ENCODE peak calls at places on chromosomes 6 and 20, in nine cellular contexts. One of them, this sample, is unnamed. For H3K4me1, the result is how much of the 10 kb centered on the place peaks cover.

GRCh38 chr6:139981066-139981624 is 606.7 kb upstream of the CITED2 start:
- DNase-seq in uterus: no peak
- DNase-seq in transverse colon: no peak
- DNase-seq in HCT116: no peak
- DNase-seq in tibial nerve: no peak
- DNase-seq in K562: no peak
- DNase-seq in GM12878: no peak
- DNase-seq in ovary: no peak
- DNase-seq in spleen: no peak
- DNase-seq in this sample: no peak

GRCh38 chr6:167934426-167934864 is 63.0 kb upstream of the KIF25 start:
- DNase-seq in tibial nerve: no peak
- DNase-seq in HCT116: no peak
- DNase-seq in spleen: no peak
- DNase-seq in K562: no peak
- DNase-seq in ovary: no peak
- DNase-seq in transverse colon: peak
- DNase-seq in uterus: no peak
- DNase-seq in GM12878: no peak
- DNase-seq in this sample: no peak

GRCh38 chr6:37276916-37277509 is 19.1 kb upstream of the TMEM217 start:
- DNase-seq in GM12878: no peak
- DNase-seq in transverse colon: no peak
- DNase-seq in HCT116: no peak
- DNase-seq in uterus: no peak
- DNase-seq in spleen: no peak
- DNase-seq in ovary: no peak
- DNase-seq in tibial nerve: no peak
- DNase-seq in K562: no peak
- DNase-seq in this sample: no peak

GRCh38 chr6:10655508-10656055 is 38.8 kb downstream of the C6orf52 start:
- DNase-seq in transverse colon: no peak
- DNase-seq in uterus: no peak
- DNase-seq in GM12878: peak
- DNase-seq in spleen: no peak
- DNase-seq in HCT116: no peak
- DNase-seq in ovary: no peak
- DNase-seq in K562: no peak
- DNase-seq in tibial nerve: no peak
- DNase-seq in this sample: no peak

GRCh38 chr20:62202083-62202395 is 18.0 kb downstream of the HRH3 start:
- DNase-seq in transverse colon: no peak
- DNase-seq in spleen: peak
- DNase-seq in ovary: peak
- DNase-seq in HCT116: no peak
- DNase-seq in uterus: no peak
- DNase-seq in K562: no peak
- DNase-seq in GM12878: no peak
- DNase-seq in tibial nerve: no peak
- DNase-seq in this sample: no peak

GRCh38 chr6:151071295-151071694 is 168.5 kb upstream of the AKAP12 start:
- DNase-seq in spleen: no peak
- DNase-seq in K562: no peak
- DNase-seq in GM12878: no peak
- DNase-seq in tibial nerve: peak
- DNase-seq in uterus: peak
- DNase-seq in ovary: peak
- DNase-seq in HCT116: no peak
- DNase-seq in transverse colon: no peak
- DNase-seq in this sample: peak

GRCh38 chr20:56422131-56422823 is 10.2 kb downstream of the CASS4 start:
- DNase-seq in K562: peak
- DNase-seq in tibial nerve: no peak
- DNase-seq in uterus: no peak
- DNase-seq in transverse colon: no peak
- DNase-seq in GM12878: no peak
- DNase-seq in ovary: no peak
- DNase-seq in spleen: no peak
- DNase-seq in HCT116: peak
- DNase-seq in this sample: no peak

GRCh38 chr6:44699082-44699481 is 311.6 kb downstream of the CDC5L start:
- DNase-seq in spleen: no peak
- DNase-seq in uterus: no peak
- DNase-seq in HCT116: no peak
- DNase-seq in K562: no peak
- DNase-seq in tibial nerve: no peak
- DNase-seq in transverse colon: no peak
- DNase-seq in GM12878: no peak
- DNase-seq in ovary: no peak
- DNase-seq in this sample: no peak

GRCh38 chr6:36350681-36351091 is 14.0 kb upstream of the BNIP5 start:
- DNase-seq in K562: peak
- DNase-seq in tibial nerve: no peak
- DNase-seq in transverse colon: no peak
- DNase-seq in HCT116: no peak
- DNase-seq in GM12878: no peak
- DNase-seq in uterus: peak
- DNase-seq in ovary: peak
- DNase-seq in spleen: no peak
- DNase-seq in this sample: no peak

GRCh38 chr6:2209226-2209809 is 36.1 kb downstream of the GMDS start:
- DNase-seq in transverse colon: peak
- DNase-seq in GM12878: peak
- DNase-seq in ovary: no peak
- DNase-seq in uterus: no peak
- DNase-seq in tibial nerve: no peak
- DNase-seq in HCT116: peak
- DNase-seq in spleen: no peak
- DNase-seq in K562: no peak
- DNase-seq in this sample: no peak

GRCh38 chr20:61396262-61396848 is 144.3 kb downstream of the CDH4 start:
- DNase-seq in tibial nerve: no peak
- DNase-seq in K562: no peak
- DNase-seq in uterus: no peak
- DNase-seq in HCT116: no peak
- DNase-seq in GM12878: no peak
- DNase-seq in ovary: no peak
- DNase-seq in spleen: peak
- DNase-seq in transverse colon: no peak
- DNase-seq in this sample: no peak

GRCh38 chr6:150229775-150230561 is 87.1 kb downstream of the PPP1R14C start:
- DNase-seq in transverse colon: no peak
- DNase-seq in spleen: no peak
- DNase-seq in GM12878: no peak
- DNase-seq in HCT116: no peak
- DNase-seq in ovary: no peak
- DNase-seq in uterus: no peak
- DNase-seq in tibial nerve: no peak
- DNase-seq in K562: no peak
- DNase-seq in this sample: no peak

GRCh38 chr6:110949679-110950285 is 8.7 kb upstream of the GTF3C6 start:
- DNase-seq in spleen: no peak
- DNase-seq in K562: no peak
- DNase-seq in tibial nerve: no peak
- DNase-seq in ovary: no peak
- DNase-seq in HCT116: peak
- DNase-seq in GM12878: no peak
- DNase-seq in uterus: no peak
- DNase-seq in transverse colon: no peak
- DNase-seq in this sample: no peak

GRCh38 chr6:82017316-82017715 is 230.2 kb downstream of the IBTK start:
- DNase-seq in uterus: peak
- DNase-seq in transverse colon: no peak
- DNase-seq in HCT116: peak
- DNase-seq in ovary: no peak
- DNase-seq in K562: no peak
- DNase-seq in tibial nerve: peak
- DNase-seq in GM12878: no peak
- DNase-seq in spleen: no peak
- DNase-seq in this sample: peak

GRCh38 chr6:44256291-44257006 is 879 bp downstream of the SLC35B2 start:
- DNase-seq in ovary: no peak
- DNase-seq in spleen: peak
- DNase-seq in uterus: no peak
- DNase-seq in GM12878: no peak
- DNase-seq in tibial nerve: no peak
- DNase-seq in K562: no peak
- DNase-seq in HCT116: no peak
- DNase-seq in transverse colon: peak
- DNase-seq in this sample: no peak

GRCh38 chr6:159234102-159234553 is 64.9 kb downstream of the FNDC1 start:
- DNase-seq in transverse colon: no peak
- DNase-seq in tibial nerve: no peak
- DNase-seq in HCT116: no peak
- DNase-seq in uterus: no peak
- DNase-seq in K562: no peak
- DNase-seq in GM12878: no peak
- DNase-seq in ovary: no peak
- DNase-seq in spleen: no peak
- DNase-seq in this sample: no peak

GRCh38 chr20:9807176-9807575 is 31.7 kb downstream of the PAK5 start:
- DNase-seq in tibial nerve: no peak
- DNase-seq in uterus: no peak
- DNase-seq in HCT116: no peak
- DNase-seq in transverse colon: no peak
- DNase-seq in K562: no peak
- DNase-seq in spleen: no peak
- DNase-seq in GM12878: no peak
- DNase-seq in ovary: no peak
- DNase-seq in this sample: no peak

GRCh38 chr6:157763129-157763893 is 59.7 kb upstream of the SNX9 start:
- DNase-seq in ovary: peak
- DNase-seq in HCT116: peak
- DNase-seq in spleen: no peak
- DNase-seq in uterus: peak
- DNase-seq in transverse colon: peak
- DNase-seq in GM12878: no peak
- DNase-seq in tibial nerve: no peak
- DNase-seq in K562: peak
- DNase-seq in this sample: no peak

GRCh38 chr20:53940883-53941546 is 129.4 kb downstream of the BCAS1 start:
- DNase-seq in HCT116: no peak
- DNase-seq in GM12878: no peak
- DNase-seq in spleen: no peak
- DNase-seq in tibial nerve: peak
- DNase-seq in ovary: peak
- DNase-seq in K562: no peak
- DNase-seq in transverse colon: no peak
- DNase-seq in uterus: no peak
- DNase-seq in this sample: no peak

GRCh38 chr20:846894-847278 is 13.4 kb downstream of the FAM110A start:
- DNase-seq in uterus: no peak
- DNase-seq in ovary: no peak
- DNase-seq in GM12878: no peak
- DNase-seq in spleen: peak
- DNase-seq in transverse colon: peak
- DNase-seq in tibial nerve: no peak
- DNase-seq in HCT116: no peak
- DNase-seq in K562: no peak
- DNase-seq in this sample: no peak
- TF ChIP-seq POLR2A in uterus: no peak
- TF ChIP-seq POLR2A in ovary: no peak
- TF ChIP-seq POLR2A in GM12878: no peak
- TF ChIP-seq POLR2A in spleen: no peak
- TF ChIP-seq POLR2A in transverse colon: no peak
- TF ChIP-seq POLR2A in tibial nerve: no peak
- TF ChIP-seq POLR2A in HCT116: no peak
- TF ChIP-seq POLR2A in K562: no peak
- TF ChIP-seq POLR2A in this sample: no peak

GRCh38 chr6:170178561-170179477 is 112.1 kb downstream of the DLL1 start:
- DNase-seq in transverse colon: peak
- DNase-seq in spleen: peak
- DNase-seq in GM12878: no peak
- DNase-seq in K562: no peak
- DNase-seq in HCT116: no peak
- DNase-seq in tibial nerve: no peak
- DNase-seq in uterus: no peak
- DNase-seq in ovary: no peak
- DNase-seq in this sample: peak
- H3K27ac ChIP-seq in transverse colon: peak
- H3K27ac ChIP-seq in spleen: no peak
- H3K27ac ChIP-seq in GM12878: no peak
- H3K27ac ChIP-seq in K562: no peak
- H3K27ac ChIP-seq in HCT116: no peak
- H3K27ac ChIP-seq in tibial nerve: no peak
- H3K27ac ChIP-seq in uterus: no peak
- H3K27ac ChIP-seq in ovary: no peak
- H3K27ac ChIP-seq in this sample: peak

GRCh38 chr6:13479971-13480434 is 7.4 kb downstream of the GFOD1 start:
- DNase-seq in tibial nerve: no peak
- DNase-seq in GM12878: no peak
- DNase-seq in spleen: no peak
- DNase-seq in uterus: no peak
- DNase-seq in HCT116: no peak
- DNase-seq in ovary: no peak
- DNase-seq in K562: no peak
- DNase-seq in transverse colon: no peak
- DNase-seq in this sample: peak
- H3K4me1 ChIP-seq in tibial nerve: under half
- H3K4me1 ChIP-seq in GM12878: under half
- H3K4me1 ChIP-seq in spleen: half or more
- H3K4me1 ChIP-seq in uterus: under half
- H3K4me1 ChIP-seq in HCT116: under half
- H3K4me1 ChIP-seq in ovary: under half
- H3K4me1 ChIP-seq in K562: under half
- H3K4me1 ChIP-seq in transverse colon: under half
- H3K4me1 ChIP-seq in this sample: under half

GRCh38 chr6:6810727-6811126 is 222.2 kb downstream of the LY86 start:
- DNase-seq in GM12878: no peak
- DNase-seq in spleen: no peak
- DNase-seq in HCT116: no peak
- DNase-seq in ovary: no peak
- DNase-seq in transverse colon: peak
- DNase-seq in K562: no peak
- DNase-seq in tibial nerve: no peak
- DNase-seq in uterus: no peak
- DNase-seq in this sample: no peak

GRCh38 chr6:6808915-6809314 is 220.4 kb downstream of the LY86 start:
- DNase-seq in K562: no peak
- DNase-seq in HCT116: no peak
- DNase-seq in tibial nerve: no peak
- DNase-seq in uterus: no peak
- DNase-seq in ovary: no peak
- DNase-seq in spleen: no peak
- DNase-seq in transverse colon: no peak
- DNase-seq in GM12878: no peak
- DNase-seq in this sample: no peak

GRCh38 chr6:6812427-6812826 is 223.9 kb downstream of the LY86 start:
- DNase-seq in K562: no peak
- DNase-seq in ovary: no peak
- DNase-seq in spleen: no peak
- DNase-seq in transverse colon: no peak
- DNase-seq in GM12878: no peak
- DNase-seq in HCT116: peak
- DNase-seq in uterus: no peak
- DNase-seq in tibial nerve: no peak
- DNase-seq in this sample: no peak

GRCh38 chr6:6808343-6808742 is 219.8 kb downstream of the LY86 start:
- DNase-seq in ovary: no peak
- DNase-seq in spleen: no peak
- DNase-seq in tibial nerve: no peak
- DNase-seq in HCT116: no peak
- DNase-seq in uterus: no peak
- DNase-seq in transverse colon: no peak
- DNase-seq in K562: no peak
- DNase-seq in GM12878: no peak
- DNase-seq in this sample: no peak

GRCh38 chr6:6811151-6812002 is 222.9 kb downstream of the LY86 start:
- DNase-seq in ovary: no peak
- DNase-seq in HCT116: peak
- DNase-seq in tibial nerve: peak
- DNase-seq in GM12878: no peak
- DNase-seq in uterus: no peak
- DNase-seq in spleen: no peak
- DNase-seq in K562: no peak
- DNase-seq in transverse colon: peak
- DNase-seq in this sample: no peak
- TF ChIP-seq POLR2A in ovary: no peak
- TF ChIP-seq POLR2A in HCT116: peak
- TF ChIP-seq POLR2A in tibial nerve: no peak
- TF ChIP-seq POLR2A in GM12878: no peak
- TF ChIP-seq POLR2A in uterus: no peak
- TF ChIP-seq POLR2A in spleen: no peak
- TF ChIP-seq POLR2A in K562: no peak
- TF ChIP-seq POLR2A in transverse colon: peak
- TF ChIP-seq POLR2A in this sample: no peak